ENCODE peak calls at places on chromosome X, in eight cellular contexts. One of them, this sample, is unnamed.

GRCh38 chrX:45428816-45429215 is 228.1 kb upstream of the DIPK2B start:
- DNase-seq in brain microvascular endothelial cell: no peak
- DNase-seq in GM23338: no peak
- DNase-seq in glutamatergic neuron: no peak
- DNase-seq in left ventricle myocardium inferior: no peak
- DNase-seq in right atrium auricular region: no peak
- DNase-seq in endothelial cell: no peak
- DNase-seq in thoracic aorta: no peak
- DNase-seq in this sample: no peak

GRCh38 chrX:100747090-100747489 is 15.2 kb upstream of the SYTL4 start:
- DNase-seq in brain microvascular endothelial cell: no peak
- DNase-seq in GM23338: no peak
- DNase-seq in glutamatergic neuron: no peak
- DNase-seq in left ventricle myocardium inferior: no peak
- DNase-seq in right atrium auricular region: no peak
- DNase-seq in endothelial cell: no peak
- DNase-seq in thoracic aorta: no peak
- DNase-seq in this sample: no peak

GRCh38 chrX:120697053-120697452 is 67.2 kb upstream of the C1GALT1C1 start:
- DNase-seq in brain microvascular endothelial cell: no peak
- DNase-seq in GM23338: no peak
- DNase-seq in glutamatergic neuron: no peak
- DNase-seq in left ventricle myocardium inferior: no peak
- DNase-seq in right atrium auricular region: no peak
- DNase-seq in endothelial cell: no peak
- DNase-seq in thoracic aorta: no peak
- DNase-seq in this sample: peak; percentile 72

GRCh38 chrX:58025979-58026378 is 115.7 kb upstream of the ZXDA start:
- DNase-seq in brain microvascular endothelial cell: peak; percentile 14
- DNase-seq in GM23338: peak; percentile 28
- DNase-seq in glutamatergic neuron: no peak
- DNase-seq in left ventricle myocardium inferior: no peak
- DNase-seq in right atrium auricular region: no peak
- DNase-seq in endothelial cell: no peak
- DNase-seq in thoracic aorta: no peak
- DNase-seq in this sample: peak; percentile 50

GRCh38 chrX:130741584-130741983 is 161.4 kb downstream of the ENOX2 start:
- DNase-seq in brain microvascular endothelial cell: no peak
- DNase-seq in GM23338: no peak
- DNase-seq in glutamatergic neuron: no peak
- DNase-seq in left ventricle myocardium inferior: no peak
- DNase-seq in right atrium auricular region: no peak
- DNase-seq in endothelial cell: no peak
- DNase-seq in thoracic aorta: no peak
- DNase-seq in this sample: no peak

GRCh38 chrX:110171442-110171841 is 146.4 kb downstream of the AMMECR1 start:
- DNase-seq in brain microvascular endothelial cell: no peak
- DNase-seq in GM23338: no peak
- DNase-seq in glutamatergic neuron: no peak
- DNase-seq in left ventricle myocardium inferior: no peak
- DNase-seq in right atrium auricular region: no peak
- DNase-seq in endothelial cell: no peak
- DNase-seq in thoracic aorta: no peak
- DNase-seq in this sample: no peak

GRCh38 chrX:2445662-2446623 is 54.8 kb downstream of the DHRSX start:
- DNase-seq in brain microvascular endothelial cell: no peak
- DNase-seq in GM23338: peak; percentile 39
- DNase-seq in glutamatergic neuron: no peak
- DNase-seq in left ventricle myocardium inferior: no peak
- DNase-seq in right atrium auricular region: no peak
- DNase-seq in endothelial cell: no peak
- DNase-seq in thoracic aorta: no peak
- DNase-seq in this sample: no peak

GRCh38 chrX:19152762-19153161 is 30.5 kb upstream of the ADGRG2 start:
- DNase-seq in brain microvascular endothelial cell: no peak
- DNase-seq in GM23338: no peak
- DNase-seq in glutamatergic neuron: no peak
- DNase-seq in left ventricle myocardium inferior: no peak
- DNase-seq in right atrium auricular region: no peak
- DNase-seq in endothelial cell: no peak
- DNase-seq in thoracic aorta: no peak
- DNase-seq in this sample: no peak

GRCh38 chrX:93585661-93586060 is 87.7 kb downstream of the NAP1L3 start:
- DNase-seq in brain microvascular endothelial cell: no peak
- DNase-seq in GM23338: no peak
- DNase-seq in glutamatergic neuron: no peak
- DNase-seq in left ventricle myocardium inferior: no peak
- DNase-seq in right atrium auricular region: no peak
- DNase-seq in endothelial cell: no peak
- DNase-seq in thoracic aorta: no peak
- DNase-seq in this sample: no peak

GRCh38 chrX:43469391-43470054 is 186.6 kb upstream of the MAOA start:
- DNase-seq in brain microvascular endothelial cell: no peak
- DNase-seq in GM23338: no peak
- DNase-seq in glutamatergic neuron: no peak
- DNase-seq in left ventricle myocardium inferior: no peak
- DNase-seq in right atrium auricular region: no peak
- DNase-seq in endothelial cell: no peak
- DNase-seq in thoracic aorta: no peak
- DNase-seq in this sample: no peak

GRCh38 chrX:14014526-14014925 is 15.2 kb downstream of the GEMIN8 start:
- DNase-seq in brain microvascular endothelial cell: no peak
- DNase-seq in GM23338: no peak
- DNase-seq in glutamatergic neuron: no peak
- DNase-seq in left ventricle myocardium inferior: no peak
- DNase-seq in right atrium auricular region: no peak
- DNase-seq in endothelial cell: no peak
- DNase-seq in thoracic aorta: no peak
- DNase-seq in this sample: no peak

GRCh38 chrX:13048265-13048664 is 3.8 kb upstream of the FAM9C start:
- DNase-seq in brain microvascular endothelial cell: peak; percentile 45
- DNase-seq in GM23338: no peak
- DNase-seq in glutamatergic neuron: no peak
- DNase-seq in left ventricle myocardium inferior: no peak
- DNase-seq in right atrium auricular region: no peak
- DNase-seq in endothelial cell: no peak
- DNase-seq in thoracic aorta: no peak
- DNase-seq in this sample: no peak

GRCh38 chrX:18617351-18617750 is 54.6 kb downstream of the RS1 start:
- DNase-seq in brain microvascular endothelial cell: peak; percentile 53
- DNase-seq in GM23338: no peak
- DNase-seq in glutamatergic neuron: no peak
- DNase-seq in left ventricle myocardium inferior: no peak
- DNase-seq in right atrium auricular region: no peak
- DNase-seq in endothelial cell: no peak
- DNase-seq in thoracic aorta: no peak
- DNase-seq in this sample: no peak

GRCh38 chrX:74248889-74249288 is 55.1 kb upstream of the ZCCHC13 start:
- DNase-seq in brain microvascular endothelial cell: no peak
- DNase-seq in GM23338: peak; percentile 67
- DNase-seq in glutamatergic neuron: no peak
- DNase-seq in left ventricle myocardium inferior: peak; percentile 20
- DNase-seq in right atrium auricular region: no peak
- DNase-seq in endothelial cell: peak; percentile 22
- DNase-seq in thoracic aorta: no peak
- DNase-seq in this sample: no peak

GRCh38 chrX:137563681-137564651 is 2.0 kb upstream of the ZIC3 start:
- DNase-seq in brain microvascular endothelial cell: no peak
- DNase-seq in GM23338: peak; percentile 73
- DNase-seq in glutamatergic neuron: no peak
- DNase-seq in left ventricle myocardium inferior: no peak
- DNase-seq in right atrium auricular region: no peak
- DNase-seq in endothelial cell: no peak
- DNase-seq in thoracic aorta: no peak
- DNase-seq in this sample: no peak

GRCh38 chrX:155766321-155766720 is 114.8 kb upstream of the VAMP7 start:
- DNase-seq in brain microvascular endothelial cell: no peak
- DNase-seq in GM23338: no peak
- DNase-seq in glutamatergic neuron: no peak
- DNase-seq in left ventricle myocardium inferior: no peak
- DNase-seq in right atrium auricular region: no peak
- DNase-seq in endothelial cell: no peak
- DNase-seq in thoracic aorta: no peak
- DNase-seq in this sample: no peak

GRCh38 chrX:47179928-47180255 is 13.7 kb upstream of the UBA1 start:
- DNase-seq in brain microvascular endothelial cell: no peak
- DNase-seq in GM23338: no peak
- DNase-seq in glutamatergic neuron: no peak
- DNase-seq in left ventricle myocardium inferior: no peak
- DNase-seq in right atrium auricular region: no peak
- DNase-seq in endothelial cell: no peak
- DNase-seq in thoracic aorta: no peak
- DNase-seq in this sample: no peak

GRCh38 chrX:14095702-14096101 is 66.0 kb upstream of the GEMIN8 start:
- DNase-seq in brain microvascular endothelial cell: peak; percentile 38
- DNase-seq in GM23338: peak; percentile 74
- DNase-seq in glutamatergic neuron: peak; percentile 53
- DNase-seq in left ventricle myocardium inferior: no peak
- DNase-seq in right atrium auricular region: no peak
- DNase-seq in endothelial cell: peak; percentile 33
- DNase-seq in thoracic aorta: no peak
- DNase-seq in this sample: peak; percentile 51

GRCh38 chrX:113996781-113997180 is 587.1 kb upstream of the HTR2C start:
- DNase-seq in brain microvascular endothelial cell: no peak
- DNase-seq in GM23338: no peak
- DNase-seq in glutamatergic neuron: no peak
- DNase-seq in left ventricle myocardium inferior: no peak
- DNase-seq in right atrium auricular region: no peak
- DNase-seq in endothelial cell: no peak
- DNase-seq in thoracic aorta: no peak
- DNase-seq in this sample: no peak

GRCh38 chrX:69600182-69600581 is 15.7 kb upstream of the EDA start:
- DNase-seq in brain microvascular endothelial cell: no peak
- DNase-seq in GM23338: no peak
- DNase-seq in glutamatergic neuron: no peak
- DNase-seq in left ventricle myocardium inferior: no peak
- DNase-seq in right atrium auricular region: no peak
- DNase-seq in endothelial cell: no peak
- DNase-seq in thoracic aorta: no peak
- DNase-seq in this sample: no peak

GRCh38 chrX:111100191-111100590 is 4.2 kb downstream of the PAK3 start:
- DNase-seq in brain microvascular endothelial cell: no peak
- DNase-seq in GM23338: peak; percentile 73
- DNase-seq in glutamatergic neuron: peak; percentile 29
- DNase-seq in left ventricle myocardium inferior: no peak
- DNase-seq in right atrium auricular region: no peak
- DNase-seq in endothelial cell: peak; percentile 21
- DNase-seq in thoracic aorta: no peak
- DNase-seq in this sample: peak; percentile 10

GRCh38 chrX:87664381-87664780 is 146.8 kb downstream of the KLHL4 start:
- DNase-seq in brain microvascular endothelial cell: no peak
- DNase-seq in GM23338: peak; percentile 43
- DNase-seq in glutamatergic neuron: no peak
- DNase-seq in left ventricle myocardium inferior: no peak
- DNase-seq in right atrium auricular region: no peak
- DNase-seq in endothelial cell: no peak
- DNase-seq in thoracic aorta: no peak
- DNase-seq in this sample: no peak

DNA sequence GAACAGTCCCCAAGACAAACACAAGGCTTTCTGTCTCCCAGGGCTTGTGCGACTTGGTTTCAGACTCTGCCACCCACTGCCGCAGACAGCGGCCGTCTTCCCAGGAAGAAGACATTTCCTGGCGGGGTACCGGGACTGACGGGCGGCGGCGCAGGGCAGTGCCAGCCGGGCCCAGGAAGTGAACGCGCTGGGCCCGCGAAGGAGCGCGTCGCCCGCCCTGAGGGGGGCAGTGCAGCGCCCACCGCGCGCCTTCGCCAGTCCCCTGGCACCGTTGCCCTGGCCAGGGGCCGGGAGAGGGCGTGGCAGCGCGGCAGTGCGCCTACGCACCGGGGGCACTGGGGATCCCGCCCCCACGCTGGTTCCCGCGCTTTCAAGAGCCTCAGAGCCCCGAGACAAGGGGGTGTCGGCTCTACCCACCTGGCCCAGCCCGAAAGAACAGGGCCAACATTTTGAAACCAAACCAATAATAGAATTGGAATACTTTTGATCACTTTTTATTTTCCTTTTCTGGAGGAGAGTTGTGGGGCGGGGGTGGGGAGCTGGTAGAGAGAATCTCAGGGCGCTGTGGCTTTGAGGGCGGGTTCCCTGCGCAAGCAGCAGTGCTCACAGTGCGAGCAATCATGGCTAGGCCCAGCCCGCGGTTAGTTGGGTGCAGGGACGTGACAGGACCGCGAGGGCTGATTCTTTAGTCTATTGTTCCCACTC is 23.6 kb upstream of the APLN start:
- DNase-seq in brain microvascular endothelial cell: no peak
- DNase-seq in GM23338: peak; percentile 32
- DNase-seq in glutamatergic neuron: no peak
- DNase-seq in left ventricle myocardium inferior: peak; percentile 33
- DNase-seq in right atrium auricular region: no peak
- DNase-seq in endothelial cell: no peak
- DNase-seq in thoracic aorta: no peak
- DNase-seq in this sample: peak; percentile 59
- TF ChIP-seq CTCF in brain microvascular endothelial cell: no peak
- TF ChIP-seq CTCF in GM23338: no peak
- TF ChIP-seq CTCF in glutamatergic neuron: no peak
- TF ChIP-seq CTCF in left ventricle myocardium inferior: peak; percentile 42
- TF ChIP-seq CTCF in right atrium auricular region: no peak
- TF ChIP-seq CTCF in endothelial cell: no peak
- TF ChIP-seq CTCF in thoracic aorta: peak; percentile 35
- TF ChIP-seq CTCF in this sample: peak; percentile 29

GRCh38 chrX:96372313-96373046 is 312.2 kb upstream of the DIAPH2 start:
- DNase-seq in brain microvascular endothelial cell: peak; percentile 22
- DNase-seq in GM23338: peak; percentile 67
- DNase-seq in glutamatergic neuron: no peak
- DNase-seq in left ventricle myocardium inferior: no peak
- DNase-seq in right atrium auricular region: no peak
- DNase-seq in endothelial cell: peak; percentile 15
- DNase-seq in thoracic aorta: no peak
- DNase-seq in this sample: no peak
- TF ChIP-seq CTCF in brain microvascular endothelial cell: peak; percentile 71
- TF ChIP-seq CTCF in GM23338: peak; percentile 64
- TF ChIP-seq CTCF in glutamatergic neuron: peak; percentile 52
- TF ChIP-seq CTCF in left ventricle myocardium inferior: peak; percentile 70
- TF ChIP-seq CTCF in right atrium auricular region: peak; percentile 27
- TF ChIP-seq CTCF in endothelial cell: peak; percentile 39
- TF ChIP-seq CTCF in thoracic aorta: peak; percentile 55
- TF ChIP-seq CTCF in this sample: no peak

DNA sequence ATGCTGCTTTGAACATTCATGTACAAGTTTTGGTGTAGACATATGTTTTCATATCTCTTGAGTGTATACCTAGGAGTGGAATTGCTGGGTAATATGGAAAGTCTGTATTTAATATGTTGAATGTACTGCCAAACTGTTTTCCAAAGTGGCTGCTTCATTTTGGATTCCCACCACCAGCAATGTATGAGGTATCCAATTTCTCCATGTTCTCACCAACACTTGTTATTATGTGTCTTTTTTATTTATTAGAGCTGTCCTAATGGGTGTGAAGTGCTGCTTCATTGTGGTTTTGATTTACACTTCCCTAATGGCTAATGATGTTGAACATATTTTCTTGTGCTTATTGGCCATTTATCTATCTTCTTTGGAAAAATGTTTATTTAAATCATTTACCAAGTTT is 60.4 kb downstream of the BCOR start:
- DNase-seq in brain microvascular endothelial cell: no peak
- DNase-seq in GM23338: no peak
- DNase-seq in glutamatergic neuron: no peak
- DNase-seq in left ventricle myocardium inferior: no peak
- DNase-seq in right atrium auricular region: no peak
- DNase-seq in endothelial cell: no peak
- DNase-seq in thoracic aorta: no peak
- DNase-seq in this sample: no peak
- TF ChIP-seq CTCF in brain microvascular endothelial cell: no peak
- TF ChIP-seq CTCF in GM23338: no peak
- TF ChIP-seq CTCF in glutamatergic neuron: no peak
- TF ChIP-seq CTCF in left ventricle myocardium inferior: no peak
- TF ChIP-seq CTCF in right atrium auricular region: no peak
- TF ChIP-seq CTCF in endothelial cell: no peak
- TF ChIP-seq CTCF in thoracic aorta: no peak
- TF ChIP-seq CTCF in this sample: no peak

GRCh38 chrX:10254746-10255145 is 98.0 kb downstream of the CLCN4 start:
- DNase-seq in brain microvascular endothelial cell: no peak
- DNase-seq in GM23338: peak; percentile 1
- DNase-seq in glutamatergic neuron: no peak
- DNase-seq in left ventricle myocardium inferior: no peak
- DNase-seq in right atrium auricular region: no peak
- DNase-seq in endothelial cell: no peak
- DNase-seq in thoracic aorta: no peak
- DNase-seq in this sample: no peak
- TF ChIP-seq CTCF in brain microvascular endothelial cell: peak; percentile 32
- TF ChIP-seq CTCF in GM23338: no peak
- TF ChIP-seq CTCF in glutamatergic neuron: no peak
- TF ChIP-seq CTCF in left ventricle myocardium inferior: peak; percentile 34
- TF ChIP-seq CTCF in right atrium auricular region: no peak
- TF ChIP-seq CTCF in endothelial cell: no peak
- TF ChIP-seq CTCF in thoracic aorta: no peak
- TF ChIP-seq CTCF in this sample: no peak

This sample was measured in activated CD8-positive, alpha-beta T cell treated with anti-CD3 and anti-CD28 coated beads for 36 hours.